ENCODE peak calls at places on chromosomes 6 and 20, in eight cellular contexts. R is IMR-90, P is GM12878, E is mesendoderm, Z is neural progenitor cell, V is SK-N-SH, I is neuronal stem cell, D is MM.1S. H is an unnamed sample.

GRCh38 chr6:44062771-44063560 is 64.3 kb downstream of the MRPL14 start:
- DNase-seq in D (peak; percentile 13), Z (peak; percentile 53), P (no peak), I (no peak), R (no peak), V (peak; percentile 50), E (peak; percentile 85), H (no peak)

GRCh38 chr6:157615951-157616350 is 207.1 kb upstream of the SNX9 start:
- DNase-seq in I (no peak), Z (no peak), V (no peak), D (no peak), P (no peak), E (no peak), R (no peak), H (no peak)

GRCh38 chr6:106510090-106510970 is 119.0 kb downstream of the RTN4IP1 start:
- DNase-seq in E (peak; percentile 53), D (peak; percentile 47), P (no peak), R (no peak), Z (peak; percentile 69), I (peak; percentile 31), V (peak; percentile 68), H (no peak)

GRCh38 chr6:37313698-37314097 is 40.1 kb upstream of the RNF8 start:
- DNase-seq in P (no peak), R (no peak), E (no peak), Z (no peak), D (no peak), V (no peak), I (no peak), H (no peak)

GRCh38 chr6:154572592-154572991 is 62.1 kb upstream of the CNKSR3 start:
- DNase-seq in R (no peak), D (no peak), Z (no peak), E (no peak), I (no peak), V (no peak), P (no peak), H (no peak)

GRCh38 chr6:53014034-53014433 is 18.9 kb upstream of the GSTA4 start:
- DNase-seq in Z (no peak), E (no peak), R (peak; percentile 76), P (no peak), D (no peak), I (no peak), V (no peak), H (no peak)

GRCh38 chr6:82040405-82041221 is 206.9 kb downstream of the IBTK start:
- DNase-seq in Z (peak; percentile 67), R (peak; percentile 59), P (peak; percentile 7), D (peak; percentile 47), V (peak; percentile 16), I (peak; percentile 60), E (peak; percentile 74), H (peak; percentile 72)

GRCh38 chr6:132964101-132964867 is 149.9 kb downstream of the RPS12 start:
- DNase-seq in P (no peak), D (peak; percentile 38), V (peak; percentile 29), E (no peak), R (peak; percentile 87), Z (no peak), I (no peak), H (peak; percentile 97)

GRCh38 chr20:38135641-38136420 is 29.2 kb downstream of the TGM2 start:
- DNase-seq in R (no peak), P (no peak), Z (no peak), I (no peak), E (no peak), V (no peak), D (no peak), H (no peak)

GRCh38 chr6:15493437-15494168 is 169.2 kb downstream of the DTNBP1 start:
- DNase-seq in Z (peak; percentile 40), E (peak; percentile 56), V (no peak), P (no peak), D (no peak), I (no peak), R (peak; percentile 63), H (no peak)

GRCh38 chr6:14530385-14530784 is 412.8 kb downstream of the CD83 start:
- DNase-seq in R (no peak), I (no peak), Z (no peak), E (no peak), D (no peak), V (no peak), P (no peak), H (no peak)

GRCh38 chr6:76852776-76853175 is 610.5 kb downstream of the HTR1B start:
- DNase-seq in R (peak; percentile 26), D (peak; percentile 75), I (no peak), P (no peak), E (peak; percentile 38), Z (no peak), V (no peak), H (peak; percentile 35)

GRCh38 chr6:40358473-40359460 is 228.4 kb downstream of the LRFN2 start:
- DNase-seq in I (no peak), V (no peak), E (peak; percentile 74), R (no peak), Z (no peak), D (no peak), P (no peak), H (no peak)

GRCh38 chr6:132971676-132972075 is 157.3 kb downstream of the RPS12 start:
- DNase-seq in E (no peak), I (no peak), Z (no peak), V (no peak), P (no peak), R (no peak), D (no peak), H (peak; percentile 1)

GRCh38 chr6:94862116-94862515 is 715.2 kb upstream of the MANEA start:
- DNase-seq in R (no peak), I (no peak), P (no peak), E (no peak), D (no peak), V (no peak), Z (no peak), H (no peak)

GRCh38 chr20:62900692-62901584 is 25.4 kb downstream of the DIDO1 start:
- DNase-seq in D (peak; percentile 11), P (no peak), E (peak; percentile 73), I (no peak), R (no peak), Z (peak; percentile 42), V (no peak), H (peak; percentile 19)

GRCh38 chr20:49936153-49937022 is at the start of gene RNF114:
- DNase-seq in Z (peak; percentile 97), R (peak; percentile 86), I (peak; percentile 90), E (peak; percentile 91), D (peak; percentile 93), P (no peak), V (peak; percentile 100), H (peak; percentile 83)
- H3K27ac ChIP-seq in Z (no peak within 1 kb of the TSS), R (peak within 1 kb of the TSS; percentile 87), I (no peak within 1 kb of the TSS), E (no peak within 1 kb of the TSS), D (peak within 1 kb of the TSS; percentile 63), P (peak within 1 kb of the TSS; percentile 85), V (peak within 1 kb of the TSS; percentile 59), H (peak within 1 kb of the TSS; percentile 29)

GRCh38 chr6:90290991-90291390 is 5.7 kb downstream of the BACH2 start:
- DNase-seq in Z (no peak), D (no peak), V (no peak), P (no peak), R (peak; percentile 13), I (no peak), E (no peak), H (peak; percentile 17)
- H3K9ac ChIP-seq in Z (no peak overlapping the region), D (no peak overlapping the region), V (no peak overlapping the region), P (no peak overlapping the region), R (no peak overlapping the region), I (no peak overlapping the region), E (no peak overlapping the region), H (no peak overlapping the region)

DNA sequence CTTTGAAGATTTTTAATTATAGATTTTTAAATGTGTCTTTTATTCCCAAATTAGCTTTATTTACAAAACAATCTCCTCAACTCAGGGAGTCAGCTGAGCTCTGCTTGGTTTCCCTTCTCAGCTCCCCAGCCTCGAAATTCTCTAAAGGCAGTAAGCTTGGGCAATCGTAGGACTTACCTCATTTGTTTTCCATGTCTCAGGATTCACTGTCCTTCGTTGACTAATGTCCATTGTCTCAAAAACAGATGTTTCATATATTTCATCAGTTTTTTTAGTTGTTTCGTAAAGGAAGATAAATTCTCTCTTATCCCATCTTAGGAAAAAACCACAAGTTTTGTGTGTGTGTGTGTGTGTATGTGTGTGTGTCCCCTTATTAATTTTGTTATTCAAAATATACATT is 102.2 kb upstream of the ADGRF1 start:
- DNase-seq in V (no peak), I (no peak), P (no peak), Z (no peak), E (no peak), D (no peak), R (peak; percentile 56), H (no peak)
- H3K27ac ChIP-seq in V (no peak overlapping the region), I (no peak overlapping the region), P (no peak overlapping the region), Z (no peak overlapping the region), E (no peak overlapping the region), D (no peak overlapping the region), R (no peak overlapping the region), H (no peak overlapping the region)

DNA sequence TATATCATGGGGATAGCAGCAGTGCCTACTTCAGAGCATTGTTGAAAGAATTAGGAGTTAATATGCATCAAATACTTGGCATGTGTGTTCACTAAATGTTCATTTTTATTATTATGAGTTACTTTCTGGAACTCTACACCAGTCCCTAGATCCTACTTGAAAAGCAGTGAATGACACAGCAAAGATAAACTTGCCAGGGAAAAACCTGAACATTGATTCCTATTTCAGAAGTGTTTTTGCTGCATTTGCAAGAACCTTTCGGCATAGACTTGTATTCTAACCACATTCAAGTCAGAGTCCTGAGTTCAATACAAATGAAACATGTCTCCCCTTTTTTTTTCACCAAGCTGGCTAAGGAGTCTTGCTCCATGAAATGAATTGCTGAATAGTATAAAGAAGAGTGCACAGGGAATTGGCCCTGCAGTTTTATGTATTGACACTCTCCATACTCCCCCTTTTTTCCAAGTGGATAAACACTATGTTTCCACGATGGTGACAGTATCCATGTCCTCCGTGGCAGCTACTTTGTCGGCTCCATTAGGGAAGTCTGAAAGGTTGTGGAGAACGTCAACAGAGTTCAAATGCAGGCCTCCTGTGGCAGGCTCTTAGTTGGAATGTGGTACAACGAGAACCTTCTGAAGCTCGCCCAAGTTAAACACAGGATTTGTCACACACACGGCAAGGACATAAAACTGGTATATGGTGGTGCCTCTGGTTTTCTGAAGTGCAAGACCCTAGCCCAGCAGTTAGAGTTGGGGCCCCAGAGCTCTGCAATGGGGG is 187.2 kb upstream of the TAB2 start:
- DNase-seq in I (no peak), E (no peak), Z (no peak), V (no peak), D (no peak), R (peak; percentile 4), P (no peak), H (no peak)
- H3K9ac ChIP-seq in I (no peak overlapping the region), E (no peak overlapping the region), Z (no peak overlapping the region), V (no peak overlapping the region), D (no peak overlapping the region), R (no peak overlapping the region), P (no peak overlapping the region), H (no peak overlapping the region)

GRCh38 chr6:2915150-2915549 is 12.0 kb upstream of the SERPINB9 start:
- DNase-seq in E (no peak), P (no peak), I (no peak), R (no peak), Z (no peak), D (no peak), V (no peak), H (no peak)

GRCh38 chr6:2918936-2919335 is 15.8 kb upstream of the SERPINB9 start:
- DNase-seq in I (no peak), Z (no peak), E (no peak), P (no peak), R (no peak), V (no peak), D (no peak), H (no peak)

GRCh38 chr6:2917801-2918495 is 14.8 kb upstream of the SERPINB9 start:
- DNase-seq in I (no peak), P (no peak), R (no peak), V (no peak), D (no peak), E (no peak), Z (no peak), H (no peak)

GRCh38 chr6:2916354-2916925 is 13.3 kb upstream of the SERPINB9 start:
- DNase-seq in P (no peak), E (no peak), D (no peak), R (no peak), V (no peak), I (no peak), Z (no peak), H (no peak)

GRCh38 chr6:2917065-2917464 is 14.0 kb upstream of the SERPINB9 start:
- DNase-seq in E (peak; percentile 50), I (no peak), V (no peak), Z (peak; percentile 21), P (no peak), R (no peak), D (no peak), H (no peak)
- H3K27ac ChIP-seq in E (peak overlapping the region; percentile 11), I (no peak overlapping the region), V (no peak overlapping the region), Z (no peak overlapping the region), P (no peak overlapping the region), R (no peak overlapping the region), D (no peak overlapping the region), H (no peak overlapping the region)

H was measured in endothelial cell of umbilical vein.